ENCODE peak calls at places on chromosomes 12 and 14, in nine cellular contexts. C is NAMALWA, W is T-helper 22 cell, H is AG10803, E is cardiac fibroblast, Q is H9, G is T-helper 2 cell, L is lower lobe of right lung, U is nucleus accumbens. F is an unnamed sample.

GRCh38 chr12:115060477-115061168 is 376.6 kb upstream of the TBX3 start:
- DNase-seq in L (no peak), U (no peak), E (no peak), C (no peak), W (no peak), G (no peak), H (peak), Q (no peak), F (no peak)

GRCh38 chr12:57215668-57216013 is 953 bp upstream of the NXPH4 start:
- DNase-seq in Q (no peak), L (no peak), G (peak), W (no peak), H (peak), C (peak), U (no peak), E (peak), F (peak)

GRCh38 chr12:57476162-57476992 is 3.3 kb downstream of the ARHGAP9 start:
- DNase-seq in E (no peak), W (no peak), Q (peak), C (no peak), U (no peak), L (peak), G (peak), H (no peak), F (no peak)

GRCh38 chr14:64410084-64410774 is 22.1 kb downstream of the MTHFD1 start:
- DNase-seq in Q (peak), L (no peak), G (no peak), H (peak), W (no peak), C (no peak), U (no peak), E (peak), F (peak)

GRCh38 chr14:104019806-104020205 is 65.7 kb upstream of the ASPG start:
- DNase-seq in C (no peak), Q (no peak), E (no peak), U (no peak), G (no peak), H (no peak), L (no peak), W (no peak), F (no peak)

GRCh38 chr12:54265364-54265812 is 14.5 kb downstream of the CBX5 start:
- DNase-seq in H (no peak), G (no peak), W (no peak), L (no peak), U (no peak), Q (no peak), C (no peak), E (no peak), F (no peak)

GRCh38 chr14:20428802-20429201 is 7.2 kb downstream of the KLHL33 start:
- DNase-seq in L (no peak), U (no peak), E (no peak), Q (no peak), G (no peak), H (no peak), W (no peak), C (no peak), F (no peak)

GRCh38 chr12:128365831-128366231 is 98.9 kb downstream of the TMEM132C start:
- DNase-seq in W (no peak), C (no peak), H (no peak), E (no peak), L (no peak), G (no peak), U (peak), Q (peak), F (no peak)

GRCh38 chr12:12927211-12928079 is 24.5 kb downstream of the GPRC5D start:
- DNase-seq in L (peak), C (no peak), Q (no peak), H (peak), G (peak), E (peak), W (no peak), U (no peak), F (peak)

GRCh38 chr14:50087350-50088116 is 28.8 kb downstream of the VCPKMT start:
- DNase-seq in G (peak), H (no peak), Q (no peak), E (no peak), L (no peak), C (no peak), W (no peak), U (no peak), F (no peak)

GRCh38 chr14:30998100-30998706 is 27.2 kb upstream of the AP4S1 start:
- DNase-seq in Q (no peak), E (no peak), G (no peak), H (no peak), C (no peak), U (no peak), L (no peak), W (no peak), F (peak)

GRCh38 chr14:44634692-44635091 is 127.6 kb upstream of the FSCB start:
- DNase-seq in W (no peak), L (no peak), E (no peak), H (no peak), U (no peak), C (no peak), Q (no peak), G (no peak), F (no peak)

GRCh38 chr14:86935241-86935640 is 1057.7 kb downstream of the GALC start:
- DNase-seq in U (no peak), L (no peak), Q (no peak), C (no peak), H (peak), W (no peak), E (no peak), G (no peak), F (peak)

GRCh38 chr12:19014243-19014642 is 115.3 kb upstream of the PLEKHA5 start:
- DNase-seq in L (no peak), H (peak), E (peak), W (no peak), Q (no peak), U (no peak), G (no peak), C (no peak), F (no peak)

GRCh38 chr12:94247256-94247655 is 98.9 kb downstream of the PLXNC1 start:
- DNase-seq in H (no peak), U (no peak), E (no peak), C (no peak), G (no peak), Q (no peak), W (no peak), L (no peak), F (no peak)

GRCh38 chr14:76848879-76849278 is 22.7 kb downstream of the LRRC74A start:
- DNase-seq in E (no peak), Q (no peak), H (no peak), L (no peak), W (no peak), G (no peak), U (no peak), C (peak), F (no peak)

GRCh38 chr12:76337583-76337982 is 10.6 kb downstream of the BBS10 start:
- DNase-seq in E (peak), L (no peak), W (no peak), C (no peak), U (no peak), G (no peak), Q (no peak), H (peak), F (no peak)

GRCh38 chr14:99873653-99874052 is 80.4 kb downstream of the EML1 start:
- DNase-seq in U (no peak), C (no peak), E (no peak), H (no peak), L (no peak), G (no peak), Q (no peak), W (no peak), F (no peak)

GRCh38 chr12:39047539-39048078 is 142.2 kb upstream of the CPNE8 start:
- DNase-seq in G (no peak), U (no peak), C (no peak), L (no peak), W (no peak), Q (no peak), E (no peak), H (no peak), F (no peak)

GRCh38 chr12:65788912-65789311 is 35.4 kb upstream of the HMGA2 start:
- DNase-seq in C (no peak), Q (no peak), U (no peak), H (no peak), L (no peak), W (no peak), G (no peak), E (no peak), F (no peak)

GRCh38 chr12:128802756-128803155 is 21.0 kb downstream of the SLC15A4 start:
- DNase-seq in E (no peak), U (no peak), G (no peak), H (no peak), L (no peak), W (no peak), Q (no peak), C (no peak), F (no peak)

F was measured in mammary epithelial cell.